ENCODE peak calls at places on chromosomes 3 and 15, in six cellular contexts. One of them, this sample, is unnamed.

GRCh38 chr3:278300-279064 is 81.9 kb downstream of the CHL1 start:
- DNase-seq in trophoblast cell: no peak
- DNase-seq in H9: no peak
- DNase-seq in IMR-90: no peak
- DNase-seq in mesenchymal stem cell: no peak
- DNase-seq in H1: no peak
- DNase-seq in this sample: no peak

GRCh38 chr3:30170681-30171438 is 435.5 kb upstream of the TGFBR2 start:
- DNase-seq in trophoblast cell: no peak
- DNase-seq in H9: no peak
- DNase-seq in IMR-90: no peak
- DNase-seq in mesenchymal stem cell: no peak
- DNase-seq in H1: no peak
- DNase-seq in this sample: no peak

GRCh38 chr15:80946576-80946975 is 43.0 kb downstream of the MESD start:
- DNase-seq in trophoblast cell: no peak
- DNase-seq in H9: no peak
- DNase-seq in IMR-90: no peak
- DNase-seq in mesenchymal stem cell: no peak
- DNase-seq in H1: no peak
- DNase-seq in this sample: no peak

GRCh38 chr3:46188708-46189107 is 19.4 kb downstream of the CCR1 start:
- DNase-seq in trophoblast cell: no peak
- DNase-seq in H9: no peak
- DNase-seq in IMR-90: no peak
- DNase-seq in mesenchymal stem cell: no peak
- DNase-seq in H1: no peak
- DNase-seq in this sample: no peak

GRCh38 chr15:30065025-30065801 is 17.5 kb upstream of the GOLGA8J start:
- DNase-seq in trophoblast cell: peak; percentile 42
- DNase-seq in H9: no peak
- DNase-seq in IMR-90: peak; percentile 18
- DNase-seq in mesenchymal stem cell: peak; percentile 71
- DNase-seq in H1: no peak
- DNase-seq in this sample: no peak

GRCh38 chr3:46019707-46020106 is 7.6 kb downstream of the XCR1 start:
- DNase-seq in trophoblast cell: no peak
- DNase-seq in H9: no peak
- DNase-seq in IMR-90: no peak
- DNase-seq in mesenchymal stem cell: peak; percentile 28
- DNase-seq in H1: no peak
- DNase-seq in this sample: no peak

GRCh38 chr3:140406655-140407054 is 271.2 kb upstream of the TRIM42 start:
- DNase-seq in trophoblast cell: no peak
- DNase-seq in H9: no peak
- DNase-seq in IMR-90: no peak
- DNase-seq in mesenchymal stem cell: no peak
- DNase-seq in H1: no peak
- DNase-seq in this sample: no peak

GRCh38 chr3:117606860-117607259 is 897.3 kb downstream of the TUSC7 start:
- DNase-seq in trophoblast cell: no peak
- DNase-seq in H9: no peak
- DNase-seq in IMR-90: no peak
- DNase-seq in mesenchymal stem cell: no peak
- DNase-seq in H1: no peak
- DNase-seq in this sample: no peak

GRCh38 chr15:98398886-98399285 is 249.5 kb upstream of the IGF1R start:
- DNase-seq in trophoblast cell: no peak
- DNase-seq in H9: no peak
- DNase-seq in IMR-90: no peak
- DNase-seq in mesenchymal stem cell: no peak
- DNase-seq in H1: no peak
- DNase-seq in this sample: no peak

GRCh38 chr3:132347095-132347494 is 29.9 kb downstream of the ACP3 start:
- DNase-seq in trophoblast cell: peak; percentile 42
- DNase-seq in H9: no peak
- DNase-seq in IMR-90: no peak
- DNase-seq in mesenchymal stem cell: no peak
- DNase-seq in H1: no peak
- DNase-seq in this sample: no peak

GRCh38 chr3:38122712-38123290 is 14.1 kb downstream of the ACAA1 start:
- DNase-seq in trophoblast cell: no peak
- DNase-seq in H9: no peak
- DNase-seq in IMR-90: no peak
- DNase-seq in mesenchymal stem cell: no peak
- DNase-seq in H1: no peak
- DNase-seq in this sample: no peak

GRCh38 chr3:141949972-141950371 is 73.5 kb downstream of the ATP1B3 start:
- DNase-seq in trophoblast cell: no peak
- DNase-seq in H9: no peak
- DNase-seq in IMR-90: no peak
- DNase-seq in mesenchymal stem cell: no peak
- DNase-seq in H1: no peak
- DNase-seq in this sample: no peak

GRCh38 chr3:9028134-9028533 is 64.9 kb upstream of the RAD18 start:
- DNase-seq in trophoblast cell: no peak
- DNase-seq in H9: no peak
- DNase-seq in IMR-90: peak; percentile 35
- DNase-seq in mesenchymal stem cell: no peak
- DNase-seq in H1: no peak
- DNase-seq in this sample: no peak

GRCh38 chr3:149489060-149489690 is 14.7 kb downstream of the TM4SF4 start:
- DNase-seq in trophoblast cell: no peak
- DNase-seq in H9: peak; percentile 52
- DNase-seq in IMR-90: no peak
- DNase-seq in mesenchymal stem cell: no peak
- DNase-seq in H1: no peak
- DNase-seq in this sample: no peak

GRCh38 chr15:66100761-66101160 is 152.8 kb downstream of the MEGF11 start:
- DNase-seq in trophoblast cell: no peak
- DNase-seq in H9: no peak
- DNase-seq in IMR-90: no peak
- DNase-seq in mesenchymal stem cell: no peak
- DNase-seq in H1: no peak
- DNase-seq in this sample: no peak

GRCh38 chr3:40677749-40678148 is 153.0 kb downstream of the ZNF621 start:
- DNase-seq in trophoblast cell: no peak
- DNase-seq in H9: no peak
- DNase-seq in IMR-90: no peak
- DNase-seq in mesenchymal stem cell: no peak
- DNase-seq in H1: no peak
- DNase-seq in this sample: peak; percentile 48
- H3K4ac ChIP-seq in trophoblast cell: no peak overlapping the region
- H3K4ac ChIP-seq in H9: no peak overlapping the region
- H3K4ac ChIP-seq in IMR-90: no peak overlapping the region
- H3K4ac ChIP-seq in mesenchymal stem cell: no peak overlapping the region
- H3K4ac ChIP-seq in H1: no peak overlapping the region
- H3K4ac ChIP-seq in this sample: no peak overlapping the region

GRCh38 chr3:129656659-129657247 is 50.3 kb upstream of the PLXND1 start:
- DNase-seq in trophoblast cell: no peak
- DNase-seq in H9: no peak
- DNase-seq in IMR-90: no peak
- DNase-seq in mesenchymal stem cell: no peak
- DNase-seq in H1: no peak
- DNase-seq in this sample: no peak

GRCh38 chr3:129658156-129658843 is 51.8 kb upstream of the PLXND1 start:
- DNase-seq in trophoblast cell: no peak
- DNase-seq in H9: no peak
- DNase-seq in IMR-90: no peak
- DNase-seq in mesenchymal stem cell: no peak
- DNase-seq in H1: no peak
- DNase-seq in this sample: no peak

GRCh38 chr3:129655326-129655725 is 48.9 kb upstream of the PLXND1 start:
- DNase-seq in trophoblast cell: no peak
- DNase-seq in H9: no peak
- DNase-seq in IMR-90: no peak
- DNase-seq in mesenchymal stem cell: no peak
- DNase-seq in H1: no peak
- DNase-seq in this sample: no peak

GRCh38 chr3:129654126-129654525 is 47.6 kb upstream of the PLXND1 start:
- DNase-seq in trophoblast cell: no peak
- DNase-seq in H9: no peak
- DNase-seq in IMR-90: peak; percentile 68
- DNase-seq in mesenchymal stem cell: no peak
- DNase-seq in H1: no peak
- DNase-seq in this sample: no peak

DNA sequence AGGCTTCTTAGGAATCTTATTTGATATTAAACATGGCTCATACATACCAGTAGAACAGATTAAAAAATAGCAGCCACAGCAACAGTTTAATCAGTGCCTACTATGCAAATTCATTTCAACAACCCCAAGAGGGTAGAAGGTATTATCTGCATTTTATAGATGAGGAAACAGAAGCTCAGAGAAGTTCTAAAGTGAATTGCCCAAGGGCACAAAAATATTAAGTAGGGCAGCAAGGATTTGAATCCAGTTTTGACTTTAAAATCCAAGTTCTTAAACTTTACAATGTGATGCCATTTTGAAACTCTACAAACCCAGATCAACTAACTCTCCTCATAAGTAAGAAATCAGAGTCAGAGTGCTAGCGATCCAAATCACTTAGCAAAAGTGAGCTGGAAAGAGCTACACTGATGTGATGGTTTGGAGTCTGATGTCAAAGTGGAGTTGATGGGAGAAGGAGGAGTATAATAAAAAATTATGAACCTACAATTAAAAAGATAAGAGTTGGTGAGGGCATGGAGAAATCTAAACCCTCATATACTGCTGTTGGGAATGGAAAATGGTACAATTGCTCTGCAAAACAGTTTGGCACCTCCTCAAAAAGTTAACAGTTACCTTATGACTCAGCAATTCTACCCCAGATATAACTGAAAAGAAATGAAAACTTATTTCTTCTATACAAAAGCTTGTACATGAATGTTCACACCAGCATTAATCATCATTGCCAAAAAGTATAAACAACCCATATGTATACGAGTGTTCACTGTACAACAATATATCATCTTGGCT is 51.0 kb upstream of the PLXND1 start:
- DNase-seq in trophoblast cell: no peak
- DNase-seq in H9: no peak
- DNase-seq in IMR-90: peak; percentile 42
- DNase-seq in mesenchymal stem cell: no peak
- DNase-seq in H1: no peak
- DNase-seq in this sample: no peak
- H3K4me1 ChIP-seq in trophoblast cell: peaks cover 17% of the 10 kb centered on the region
- H3K4me1 ChIP-seq in H9: no peaks in the 10 kb centered on the region
- H3K4me1 ChIP-seq in IMR-90: peaks cover 29% of the 10 kb centered on the region
- H3K4me1 ChIP-seq in mesenchymal stem cell: peaks cover 3% of the 10 kb centered on the region
- H3K4me1 ChIP-seq in H1: no peaks in the 10 kb centered on the region
- H3K4me1 ChIP-seq in this sample: peaks cover 3% of the 10 kb centered on the region

DNA sequence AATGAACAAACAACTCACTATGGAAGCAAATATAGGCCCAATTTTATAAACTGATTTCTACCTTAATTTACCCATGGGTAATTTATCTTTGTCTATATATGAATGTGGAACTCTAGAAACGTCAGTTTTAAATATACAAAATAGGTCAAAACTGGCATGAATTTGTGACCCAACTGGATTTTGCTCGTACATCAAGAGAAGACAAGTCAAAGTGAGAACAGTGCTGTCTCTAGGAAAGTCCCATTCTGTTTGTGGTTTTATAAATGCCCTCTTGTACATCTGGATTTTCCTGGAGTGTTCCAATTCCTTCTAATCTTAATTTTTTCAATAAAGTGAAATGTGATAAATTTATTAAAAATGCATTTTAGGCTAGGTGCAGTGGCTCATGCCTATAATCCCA is 50.2 kb upstream of the ABHD10 start:
- DNase-seq in trophoblast cell: no peak
- DNase-seq in H9: no peak
- DNase-seq in IMR-90: no peak
- DNase-seq in mesenchymal stem cell: no peak
- DNase-seq in H1: no peak
- DNase-seq in this sample: no peak
- H3K14ac ChIP-seq in trophoblast cell: no peak overlapping the region
- H3K14ac ChIP-seq in H9: no peak overlapping the region
- H3K14ac ChIP-seq in IMR-90: no peak overlapping the region
- H3K14ac ChIP-seq in mesenchymal stem cell: no peak overlapping the region
- H3K14ac ChIP-seq in H1: no peak overlapping the region
- H3K14ac ChIP-seq in this sample: no peak overlapping the region

GRCh38 chr3:166764698-166765318 is 615.3 kb downstream of the ZBBX start:
- DNase-seq in trophoblast cell: no peak
- DNase-seq in H9: no peak
- DNase-seq in IMR-90: no peak
- DNase-seq in mesenchymal stem cell: no peak
- DNase-seq in H1: no peak
- DNase-seq in this sample: no peak

GRCh38 chr3:166760114-166760513 is 620.0 kb downstream of the ZBBX start:
- DNase-seq in trophoblast cell: no peak
- DNase-seq in H9: no peak
- DNase-seq in IMR-90: no peak
- DNase-seq in mesenchymal stem cell: no peak
- DNase-seq in H1: no peak
- DNase-seq in this sample: no peak
- H3K4ac ChIP-seq in trophoblast cell: no peak overlapping the region
- H3K4ac ChIP-seq in H9: no peak overlapping the region
- H3K4ac ChIP-seq in IMR-90: no peak overlapping the region
- H3K4ac ChIP-seq in mesenchymal stem cell: no peak overlapping the region
- H3K4ac ChIP-seq in H1: no peak overlapping the region
- H3K4ac ChIP-seq in this sample: no peak overlapping the region

DNA sequence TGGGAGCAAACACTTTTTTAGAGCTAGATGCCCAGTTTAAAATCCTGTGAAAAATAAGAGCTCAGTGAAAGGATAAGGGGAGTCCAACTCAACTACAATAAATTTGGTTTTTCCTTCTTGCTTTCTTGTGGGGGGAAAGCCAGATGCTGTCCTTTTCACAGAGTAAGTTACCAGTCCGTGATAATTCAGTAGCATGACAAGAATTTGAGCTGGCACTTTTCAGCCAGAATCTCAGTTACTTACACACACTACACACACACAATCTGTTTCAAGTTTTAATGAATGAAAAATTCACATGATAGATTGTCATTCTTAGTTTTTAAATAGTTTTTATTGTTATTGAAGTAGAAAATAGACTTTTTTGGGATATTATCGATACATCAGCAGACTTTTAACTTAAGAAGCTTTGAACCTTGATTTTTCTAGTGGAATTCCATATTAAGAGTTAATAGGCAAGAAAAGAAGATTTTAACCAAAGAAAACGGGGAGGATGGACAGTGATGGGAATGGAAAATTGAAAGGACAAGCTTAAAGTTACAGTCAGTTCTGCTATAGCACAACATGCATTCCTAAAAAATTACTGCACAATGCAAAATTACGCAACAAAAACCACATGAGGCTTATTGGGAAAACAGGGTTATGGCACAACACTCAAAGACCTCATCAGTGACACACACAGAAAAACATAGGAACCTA is 47.0 kb downstream of the PSMD6 start:
- DNase-seq in trophoblast cell: peak; percentile 57
- DNase-seq in H9: no peak
- DNase-seq in IMR-90: peak; percentile 96
- DNase-seq in mesenchymal stem cell: peak; percentile 94
- DNase-seq in H1: no peak
- DNase-seq in this sample: no peak
- H3K4me1 ChIP-seq in trophoblast cell: peaks cover 6% of the 10 kb centered on the region
- H3K4me1 ChIP-seq in H9: peaks cover 2% of the 10 kb centered on the region
- H3K4me1 ChIP-seq in IMR-90: peaks cover 18% of the 10 kb centered on the region
- H3K4me1 ChIP-seq in mesenchymal stem cell: peaks cover 8% of the 10 kb centered on the region
- H3K4me1 ChIP-seq in H1: peaks cover 3% of the 10 kb centered on the region
- H3K4me1 ChIP-seq in this sample: peaks cover 16% of the 10 kb centered on the region

This sample was measured in neuronal stem cell.